ENCODE peak calls at places on chromosomes 13 and 19, in six cellular contexts. One of them, this sample, is unnamed.

GRCh38 chr13:26601669-26602068 is 44.2 kb downstream of the WASF3 start:
- DNase-seq in K562: no peak
- DNase-seq in A549: no peak
- DNase-seq in HepG2: no peak
- DNase-seq in endothelial cell of umbilical vein: peak
- DNase-seq in GM12878: peak
- DNase-seq in this sample: peak

GRCh38 chr13:32955881-32956594 is 60.2 kb upstream of the KL start:
- DNase-seq in K562: no peak
- DNase-seq in A549: no peak
- DNase-seq in HepG2: no peak
- DNase-seq in endothelial cell of umbilical vein: no peak
- DNase-seq in GM12878: no peak
- DNase-seq in this sample: no peak

GRCh38 chr19:35077411-35078223 is 36.1 kb downstream of the HPN start:
- DNase-seq in K562: no peak
- DNase-seq in A549: no peak
- DNase-seq in HepG2: no peak
- DNase-seq in endothelial cell of umbilical vein: no peak
- DNase-seq in GM12878: no peak
- DNase-seq in this sample: no peak

GRCh38 chr13:78098249-78098648 is 179.6 kb upstream of the EDNRB start:
- DNase-seq in K562: no peak
- DNase-seq in A549: no peak
- DNase-seq in HepG2: no peak
- DNase-seq in endothelial cell of umbilical vein: peak
- DNase-seq in GM12878: no peak
- DNase-seq in this sample: no peak

GRCh38 chr19:7533281-7533819 is 2.2 kb upstream of the PNPLA6 start:
- DNase-seq in K562: no peak
- DNase-seq in A549: no peak
- DNase-seq in HepG2: no peak
- DNase-seq in endothelial cell of umbilical vein: peak
- DNase-seq in GM12878: no peak
- DNase-seq in this sample: no peak

GRCh38 chr13:107252021-107252420 is 684.1 kb upstream of the ARGLU1 start:
- DNase-seq in K562: no peak
- DNase-seq in A549: no peak
- DNase-seq in HepG2: no peak
- DNase-seq in endothelial cell of umbilical vein: no peak
- DNase-seq in GM12878: no peak
- DNase-seq in this sample: no peak

GRCh38 chr13:90533866-90534265 is 813.6 kb upstream of the MIR17HG start:
- DNase-seq in K562: no peak
- DNase-seq in A549: no peak
- DNase-seq in HepG2: no peak
- DNase-seq in endothelial cell of umbilical vein: no peak
- DNase-seq in GM12878: no peak
- DNase-seq in this sample: no peak

GRCh38 chr13:27599845-27600553 is 20.3 kb downstream of the LNX2 start:
- DNase-seq in K562: peak
- DNase-seq in A549: no peak
- DNase-seq in HepG2: peak
- DNase-seq in endothelial cell of umbilical vein: peak
- DNase-seq in GM12878: no peak
- DNase-seq in this sample: no peak

GRCh38 chr19:3950871-3951861 is 18.3 kb downstream of the NMRK2 start:
- DNase-seq in K562: peak
- DNase-seq in A549: no peak
- DNase-seq in HepG2: no peak
- DNase-seq in endothelial cell of umbilical vein: no peak
- DNase-seq in GM12878: no peak
- DNase-seq in this sample: no peak

GRCh38 chr19:5627395-5627904 is 4.6 kb downstream of the SAFB start:
- DNase-seq in K562: peak
- DNase-seq in A549: no peak
- DNase-seq in HepG2: no peak
- DNase-seq in endothelial cell of umbilical vein: no peak
- DNase-seq in GM12878: peak
- DNase-seq in this sample: peak

GRCh38 chr19:27746691-27747380 is 1466.1 kb downstream of the UQCRFS1 start:
- DNase-seq in K562: peak
- DNase-seq in A549: peak
- DNase-seq in HepG2: no peak
- DNase-seq in endothelial cell of umbilical vein: no peak
- DNase-seq in GM12878: no peak
- DNase-seq in this sample: peak

GRCh38 chr19:6056801-6057650 is 53.3 kb downstream of the RFX2 start:
- DNase-seq in K562: no peak
- DNase-seq in A549: peak
- DNase-seq in HepG2: peak
- DNase-seq in endothelial cell of umbilical vein: peak
- DNase-seq in GM12878: no peak
- DNase-seq in this sample: peak

GRCh38 chr19:47110521-47111080 is 3.0 kb downstream of the ZC3H4 start:
- DNase-seq in K562: peak
- DNase-seq in A549: no peak
- DNase-seq in HepG2: no peak
- DNase-seq in endothelial cell of umbilical vein: peak
- DNase-seq in GM12878: no peak
- DNase-seq in this sample: peak

GRCh38 chr19:8654591-8655339 is 24.3 kb downstream of the NFILZ start:
- DNase-seq in K562: peak
- DNase-seq in A549: peak
- DNase-seq in HepG2: no peak
- DNase-seq in endothelial cell of umbilical vein: peak
- DNase-seq in GM12878: no peak
- DNase-seq in this sample: peak

GRCh38 chr13:68257111-68257842 is 1027.1 kb upstream of the PCDH9 start:
- DNase-seq in K562: no peak
- DNase-seq in A549: no peak
- DNase-seq in HepG2: no peak
- DNase-seq in endothelial cell of umbilical vein: no peak
- DNase-seq in GM12878: no peak
- DNase-seq in this sample: peak

GRCh38 chr13:75904012-75904411 is 267.9 kb downstream of the LMO7 start:
- DNase-seq in K562: no peak
- DNase-seq in A549: no peak
- DNase-seq in HepG2: no peak
- DNase-seq in endothelial cell of umbilical vein: no peak
- DNase-seq in GM12878: no peak
- DNase-seq in this sample: no peak

GRCh38 chr19:2049741-2050348 is 1.2 kb downstream of the MKNK2 start:
- DNase-seq in K562: peak
- DNase-seq in A549: no peak
- DNase-seq in HepG2: peak
- DNase-seq in endothelial cell of umbilical vein: peak
- DNase-seq in GM12878: no peak
- DNase-seq in this sample: peak

GRCh38 chr13:52459668-52460067 is 4.4 kb downstream of the CKAP2 start:
- DNase-seq in K562: no peak
- DNase-seq in A549: no peak
- DNase-seq in HepG2: no peak
- DNase-seq in endothelial cell of umbilical vein: peak
- DNase-seq in GM12878: no peak
- DNase-seq in this sample: no peak

GRCh38 chr13:21730186-21730880 is 59.5 kb downstream of the FGF9 start:
- DNase-seq in K562: no peak
- DNase-seq in A549: no peak
- DNase-seq in HepG2: no peak
- DNase-seq in endothelial cell of umbilical vein: no peak
- DNase-seq in GM12878: no peak
- DNase-seq in this sample: no peak

GRCh38 chr13:112014857-112015256 is 52.1 kb upstream of the SOX1 start:
- DNase-seq in K562: no peak
- DNase-seq in A549: no peak
- DNase-seq in HepG2: no peak
- DNase-seq in endothelial cell of umbilical vein: peak
- DNase-seq in GM12878: no peak
- DNase-seq in this sample: peak

DNA sequence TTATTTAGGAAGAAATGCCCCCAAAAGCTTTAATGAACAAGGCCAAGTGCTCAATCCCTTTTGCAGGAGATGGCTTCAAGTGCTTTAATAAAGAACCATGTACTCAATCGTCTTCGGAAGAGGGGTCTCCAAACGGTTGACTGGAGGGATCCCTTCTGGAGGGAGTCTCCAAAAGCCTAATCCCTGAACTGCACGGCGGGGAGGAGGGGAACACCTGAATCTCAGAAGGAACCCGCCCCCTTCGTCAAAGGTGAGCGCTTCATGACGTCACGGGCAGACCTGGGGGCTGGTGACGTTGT is 497 bp downstream of the PAF1 start:
- DNase-seq in K562: no peak
- DNase-seq in A549: peak
- DNase-seq in HepG2: no peak
- DNase-seq in endothelial cell of umbilical vein: no peak
- DNase-seq in GM12878: no peak
- DNase-seq in this sample: no peak
- TF ChIP-seq MYC in K562: no peak
- TF ChIP-seq MYC in A549: no peak
- TF ChIP-seq MYC in HepG2: no peak
- TF ChIP-seq MYC in endothelial cell of umbilical vein: no peak
- TF ChIP-seq MYC in GM12878: no peak
- TF ChIP-seq MYC in this sample: no peak

DNA sequence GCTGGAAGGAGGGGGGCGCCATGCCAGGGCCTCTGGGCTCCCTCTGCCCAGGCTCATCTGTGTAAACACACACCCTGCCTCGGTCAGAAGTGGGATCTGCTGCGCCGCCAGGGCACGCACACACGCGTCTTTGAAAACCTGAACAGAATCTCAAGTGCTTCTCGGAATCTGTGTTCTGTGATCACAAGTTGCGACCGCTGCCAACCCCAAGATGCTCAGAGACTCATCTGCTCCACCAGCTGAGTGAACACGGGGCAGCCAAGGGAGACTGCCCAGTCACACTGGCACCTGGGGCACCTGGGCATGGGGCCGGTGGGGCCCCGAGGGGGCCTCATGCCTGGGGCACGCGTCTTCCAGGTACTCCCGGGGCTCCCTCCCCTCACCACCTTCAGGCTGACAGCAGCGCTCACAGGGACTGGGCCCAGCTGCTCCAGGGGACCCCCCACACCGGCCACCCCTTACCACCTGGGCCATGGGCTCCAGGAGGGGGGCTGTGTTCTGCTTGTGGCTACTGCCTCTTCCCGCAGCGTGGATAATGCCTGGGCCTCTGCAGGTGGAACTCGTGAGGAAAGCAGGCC is 59.0 kb downstream of the KLF2 start:
- DNase-seq in K562: no peak
- DNase-seq in A549: no peak
- DNase-seq in HepG2: no peak
- DNase-seq in endothelial cell of umbilical vein: no peak
- DNase-seq in GM12878: no peak
- DNase-seq in this sample: no peak
- TF ChIP-seq CTCF in K562: peak
- TF ChIP-seq CTCF in A549: no peak
- TF ChIP-seq CTCF in HepG2: no peak
- TF ChIP-seq CTCF in endothelial cell of umbilical vein: no peak
- TF ChIP-seq CTCF in GM12878: no peak
- TF ChIP-seq CTCF in this sample: no peak

DNA sequence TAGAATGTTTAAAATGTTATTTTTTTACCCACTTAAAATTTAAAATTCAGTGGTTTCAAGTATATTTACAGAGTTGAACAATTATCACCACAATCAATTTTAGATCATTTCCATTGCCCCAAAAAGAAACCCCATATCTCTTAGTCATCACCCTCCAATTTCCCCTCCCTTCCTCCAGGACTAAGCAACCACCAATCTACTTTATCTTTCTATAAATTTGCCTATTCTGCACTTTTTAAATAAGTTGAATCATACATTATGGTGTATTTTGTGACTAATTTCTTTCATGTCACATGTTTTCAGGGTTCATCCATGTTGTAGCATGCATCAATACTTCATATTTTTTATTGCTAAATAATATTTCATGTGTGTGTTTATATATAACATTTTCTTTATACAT is 107.6 kb upstream of the OXGR1 start:
- DNase-seq in K562: no peak
- DNase-seq in A549: no peak
- DNase-seq in HepG2: no peak
- DNase-seq in endothelial cell of umbilical vein: no peak
- DNase-seq in GM12878: no peak
- DNase-seq in this sample: no peak
- H3K4me3 ChIP-seq in K562: no peak
- H3K4me3 ChIP-seq in A549: no peak
- H3K4me3 ChIP-seq in HepG2: no peak
- H3K4me3 ChIP-seq in endothelial cell of umbilical vein: no peak
- H3K4me3 ChIP-seq in GM12878: no peak
- H3K4me3 ChIP-seq in this sample: no peak

GRCh38 chr13:94641432-94641941 is 39.8 kb downstream of the GPR180 start:
- DNase-seq in K562: no peak
- DNase-seq in A549: no peak
- DNase-seq in HepG2: no peak
- DNase-seq in endothelial cell of umbilical vein: peak
- DNase-seq in GM12878: no peak
- DNase-seq in this sample: no peak
- TF ChIP-seq MYC in K562: no peak
- TF ChIP-seq MYC in A549: no peak
- TF ChIP-seq MYC in HepG2: no peak
- TF ChIP-seq MYC in endothelial cell of umbilical vein: no peak
- TF ChIP-seq MYC in GM12878: no peak
- TF ChIP-seq MYC in this sample: no peak

GRCh38 chr19:37551123-37551993 is 43.2 kb downstream of the ZNF571 start:
- DNase-seq in K562: peak
- DNase-seq in A549: no peak
- DNase-seq in HepG2: no peak
- DNase-seq in endothelial cell of umbilical vein: peak
- DNase-seq in GM12878: no peak
- DNase-seq in this sample: peak
- TF ChIP-seq CTCF in K562: peak
- TF ChIP-seq CTCF in A549: no peak
- TF ChIP-seq CTCF in HepG2: no peak
- TF ChIP-seq CTCF in endothelial cell of umbilical vein: peak
- TF ChIP-seq CTCF in GM12878: no peak
- TF ChIP-seq CTCF in this sample: no peak